ENCODE peak calls at places on chromosomes 4 and X, in five cellular contexts. P is CD4-positive, alpha-beta T cell; L is ascending aorta; X is fibroblast of lung; R is lower lobe of right lung. E is an unnamed sample.

GRCh38 chr4:3311489-3312171 is 18.8 kb downstream of the RGS12 start:
- DNase-seq in X (no peak), L (no peak), R (no peak), P (no peak), E (peak)

GRCh38 chr4:138775485-138775884 is 240.1 kb upstream of the NOCT start:
- DNase-seq in L (no peak), X (no peak), P (no peak), R (no peak), E (no peak)

GRCh38 chr4:163350672-163351071 is 7.0 kb downstream of the NPY5R start:
- DNase-seq in X (peak), P (no peak), L (no peak), R (no peak), E (no peak)

GRCh38 chr4:74267998-74268606 is 40.2 kb upstream of the EPGN start:
- DNase-seq in P (no peak), L (no peak), R (no peak), X (peak), E (peak)

GRCh38 chr4:135732448-135732847 is 1530.9 kb upstream of the PABPC4L start:
- DNase-seq in R (no peak), L (no peak), P (no peak), X (no peak), E (no peak)

GRCh38 chrX:153867139-153867538 is 18.8 kb downstream of the L1CAM start:
- DNase-seq in R (no peak), L (no peak), X (no peak), P (no peak), E (no peak)

GRCh38 chr4:10180927-10181744 is 64.5 kb upstream of the WDR1 start:
- DNase-seq in P (no peak), X (peak), L (no peak), R (no peak), E (no peak)

GRCh38 chrX:72539822-72540221 is 32.8 kb downstream of the HDAC8 start:
- DNase-seq in R (no peak), X (no peak), P (no peak), L (no peak), E (no peak)

GRCh38 chrX:54452920-54453319 is 12.7 kb downstream of the TSR2 start:
- DNase-seq in X (peak), R (no peak), L (no peak), P (no peak), E (no peak)

GRCh38 chr4:104749062-104749461 is 254.4 kb upstream of the CXXC4 start:
- DNase-seq in P (no peak), L (no peak), R (no peak), X (no peak), E (no peak)

GRCh38 chrX:22686138-22686541 is 313.6 kb upstream of the DDX53 start:
- DNase-seq in R (no peak), P (no peak), L (no peak), X (peak), E (no peak)

GRCh38 chr4:97720869-97721432 is 422.3 kb downstream of the STPG2 start:
- DNase-seq in L (no peak), P (no peak), R (no peak), X (peak), E (peak)

GRCh38 chr4:61853041-61853440 is 652.9 kb downstream of the ADGRL3 start:
- DNase-seq in R (no peak), L (no peak), X (no peak), P (no peak), E (no peak)

GRCh38 chrX:129996120-129996519 is 13.7 kb downstream of the BCORL1 start:
- DNase-seq in R (no peak), P (no peak), L (peak), X (peak), E (peak)

GRCh38 chr4:110823251-110823650 is 200.4 kb upstream of the PITX2 start:
- DNase-seq in L (no peak), X (peak), P (no peak), R (no peak), E (peak)

GRCh38 chrX:23803931-23804381 is 21.0 kb downstream of the SAT1 start:
- DNase-seq in R (peak), X (peak), P (no peak), L (peak), E (peak)

GRCh38 chr4:38832624-38833528 is 23.7 kb downstream of the TLR6 start:
- DNase-seq in X (no peak), R (no peak), P (no peak), L (no peak), E (no peak)

GRCh38 chrX:153446950-153447580 is 1.2 kb upstream of the TREX2 start:
- DNase-seq in R (no peak), X (no peak), L (no peak), P (no peak), E (no peak)

GRCh38 chrX:28590394-28590793 is 3.1 kb downstream of the IL1RAPL1 start:
- DNase-seq in P (no peak), L (no peak), R (no peak), X (peak), E (no peak)

DNA sequence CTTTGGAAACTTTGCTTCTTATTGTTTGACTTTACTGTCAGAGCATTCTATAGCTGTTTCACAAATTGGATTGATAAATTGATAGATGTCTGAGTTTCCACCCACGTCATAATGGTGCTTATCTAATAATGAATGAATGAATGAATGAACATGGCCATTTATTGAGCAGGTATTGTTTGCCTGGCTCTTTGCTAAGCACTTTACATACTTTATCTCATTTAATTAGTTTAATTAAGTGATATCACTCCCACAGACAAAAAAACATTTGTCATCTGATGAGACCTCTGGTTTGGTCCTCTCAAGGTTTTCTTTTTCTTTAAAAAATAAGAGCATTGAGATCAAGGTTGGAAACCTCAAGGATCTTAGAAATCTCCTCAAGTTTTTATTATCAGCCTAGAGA is 2.8 kb downstream of the FRAS1 start:
- DNase-seq in R (no peak), L (no peak), P (no peak), X (no peak), E (no peak)
- H3K27ac ChIP-seq in R (no peak), L (no peak), P (no peak), X (no peak), E (no peak)

GRCh38 chrX:14344172-14344940 is 185.0 kb upstream of the GLRA2 start:
- DNase-seq in L (no peak), P (no peak), R (no peak), X (no peak), E (no peak)
- TF ChIP-seq CTCF in L (no peak), P (no peak), R (no peak), X (no peak), E (no peak)

GRCh38 chr4:76977731-76978350 is 28.3 kb downstream of the SEPTIN11 start:
- DNase-seq in X (peak), P (no peak), R (no peak), L (no peak), E (peak)
- H3K27ac ChIP-seq in X (peak), P (no peak), R (no peak), L (peak), E (no peak)

DNA sequence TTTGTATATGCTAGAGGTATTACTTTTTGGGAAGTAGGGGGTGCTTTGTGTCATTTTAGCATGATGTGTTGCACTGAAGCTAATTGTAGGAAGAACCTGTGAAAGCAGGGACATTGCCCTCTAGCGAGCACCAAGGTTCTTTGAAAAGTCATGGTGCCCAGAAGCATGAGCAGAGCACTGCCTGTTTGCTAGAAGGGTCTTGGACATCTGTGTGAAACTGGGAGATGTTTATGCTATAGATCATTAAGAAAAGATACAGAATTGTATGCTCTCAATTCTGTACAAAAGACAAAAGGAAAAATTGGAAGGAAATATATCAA is 14.7 kb downstream of the GRPR start:
- DNase-seq in X (no peak), R (no peak), P (no peak), L (no peak), E (no peak)
- TF ChIP-seq CTCF in X (no peak), R (no peak), P (no peak), L (no peak), E (no peak)

GRCh38 chr4:145217339-145217738 is 37.0 kb upstream of the OTUD4 start:
- DNase-seq in X (no peak), L (no peak), R (no peak), P (no peak), E (no peak)
- H3K27ac ChIP-seq in X (no peak), L (no peak), R (no peak), P (no peak), E (no peak)

E was measured in RWPE1.